ENCODE peak calls at places on chromosomes 16 and 17, in five cellular contexts. One of them, this sample, is unnamed.

GRCh38 chr17:55683554-55684315 is 38.9 kb downstream of the TMEM100 start:
- DNase-seq in activated CD8-positive, alpha-beta memory T cell treated with anti-CD3 and anti-CD28 coated beads, Interleukin-2, amount 10 ng/mL, durations not matched to agents 7 days and 5 days: no peak
- DNase-seq in left colon: no peak
- DNase-seq in B cell: no peak
- DNase-seq in left ventricle myocardium inferior: no peak
- DNase-seq in this sample: no peak

GRCh38 chr17:38509008-38509771 is 80.9 kb downstream of the ARHGAP23 start:
- DNase-seq in activated CD8-positive, alpha-beta memory T cell treated with anti-CD3 and anti-CD28 coated beads, Interleukin-2, amount 10 ng/mL, durations not matched to agents 7 days and 5 days: peak
- DNase-seq in left colon: peak
- DNase-seq in B cell: peak
- DNase-seq in left ventricle myocardium inferior: peak
- DNase-seq in this sample: peak

GRCh38 chr17:55124730-55125129 is 140.0 kb upstream of the HLF start:
- DNase-seq in activated CD8-positive, alpha-beta memory T cell treated with anti-CD3 and anti-CD28 coated beads, Interleukin-2, amount 10 ng/mL, durations not matched to agents 7 days and 5 days: no peak
- DNase-seq in left colon: peak
- DNase-seq in B cell: no peak
- DNase-seq in left ventricle myocardium inferior: no peak
- DNase-seq in this sample: no peak

GRCh38 chr16:3578121-3578520 is 918 bp upstream of the NLRC3 start:
- DNase-seq in activated CD8-positive, alpha-beta memory T cell treated with anti-CD3 and anti-CD28 coated beads, Interleukin-2, amount 10 ng/mL, durations not matched to agents 7 days and 5 days: peak
- DNase-seq in left colon: no peak
- DNase-seq in B cell: peak
- DNase-seq in left ventricle myocardium inferior: no peak
- DNase-seq in this sample: no peak

GRCh38 chr17:27929990-27930389 is 36.8 kb upstream of the LYRM9 start:
- DNase-seq in activated CD8-positive, alpha-beta memory T cell treated with anti-CD3 and anti-CD28 coated beads, Interleukin-2, amount 10 ng/mL, durations not matched to agents 7 days and 5 days: no peak
- DNase-seq in left colon: no peak
- DNase-seq in B cell: no peak
- DNase-seq in left ventricle myocardium inferior: no peak
- DNase-seq in this sample: no peak

GRCh38 chr17:951388-952132 is 28.0 kb downstream of the NXN start:
- DNase-seq in activated CD8-positive, alpha-beta memory T cell treated with anti-CD3 and anti-CD28 coated beads, Interleukin-2, amount 10 ng/mL, durations not matched to agents 7 days and 5 days: no peak
- DNase-seq in left colon: no peak
- DNase-seq in B cell: no peak
- DNase-seq in left ventricle myocardium inferior: no peak
- DNase-seq in this sample: peak

GRCh38 chr16:54233626-54234025 is 53.0 kb downstream of the IRX3 start:
- DNase-seq in activated CD8-positive, alpha-beta memory T cell treated with anti-CD3 and anti-CD28 coated beads, Interleukin-2, amount 10 ng/mL, durations not matched to agents 7 days and 5 days: no peak
- DNase-seq in left colon: no peak
- DNase-seq in B cell: no peak
- DNase-seq in left ventricle myocardium inferior: no peak
- DNase-seq in this sample: no peak

GRCh38 chr16:14113344-14113743 is 42.2 kb downstream of the MRTFB start:
- DNase-seq in activated CD8-positive, alpha-beta memory T cell treated with anti-CD3 and anti-CD28 coated beads, Interleukin-2, amount 10 ng/mL, durations not matched to agents 7 days and 5 days: no peak
- DNase-seq in left colon: no peak
- DNase-seq in B cell: no peak
- DNase-seq in left ventricle myocardium inferior: no peak
- DNase-seq in this sample: no peak

GRCh38 chr16:29986931-29987330 is 8.5 kb downstream of the HIRIP3 start:
- DNase-seq in activated CD8-positive, alpha-beta memory T cell treated with anti-CD3 and anti-CD28 coated beads, Interleukin-2, amount 10 ng/mL, durations not matched to agents 7 days and 5 days: no peak
- DNase-seq in left colon: no peak
- DNase-seq in B cell: no peak
- DNase-seq in left ventricle myocardium inferior: no peak
- DNase-seq in this sample: no peak

GRCh38 chr17:34637548-34638525 is 58.5 kb downstream of the TMEM132E start:
- DNase-seq in activated CD8-positive, alpha-beta memory T cell treated with anti-CD3 and anti-CD28 coated beads, Interleukin-2, amount 10 ng/mL, durations not matched to agents 7 days and 5 days: peak
- DNase-seq in left colon: peak
- DNase-seq in B cell: peak
- DNase-seq in left ventricle myocardium inferior: peak
- DNase-seq in this sample: peak

GRCh38 chr17:32349503-32349853 is 479 bp upstream of the ZNF207 start:
- DNase-seq in activated CD8-positive, alpha-beta memory T cell treated with anti-CD3 and anti-CD28 coated beads, Interleukin-2, amount 10 ng/mL, durations not matched to agents 7 days and 5 days: peak
- DNase-seq in left colon: no peak
- DNase-seq in B cell: no peak
- DNase-seq in left ventricle myocardium inferior: no peak
- DNase-seq in this sample: no peak

GRCh38 chr17:57104461-57105175 is 19.6 kb downstream of the AKAP1 start:
- DNase-seq in activated CD8-positive, alpha-beta memory T cell treated with anti-CD3 and anti-CD28 coated beads, Interleukin-2, amount 10 ng/mL, durations not matched to agents 7 days and 5 days: no peak
- DNase-seq in left colon: no peak
- DNase-seq in B cell: no peak
- DNase-seq in left ventricle myocardium inferior: no peak
- DNase-seq in this sample: no peak

GRCh38 chr17:59311051-59311468 is 20.4 kb upstream of the YPEL2 start:
- DNase-seq in activated CD8-positive, alpha-beta memory T cell treated with anti-CD3 and anti-CD28 coated beads, Interleukin-2, amount 10 ng/mL, durations not matched to agents 7 days and 5 days: peak
- DNase-seq in left colon: no peak
- DNase-seq in B cell: peak
- DNase-seq in left ventricle myocardium inferior: no peak
- DNase-seq in this sample: peak

GRCh38 chr17:19753049-19753444 is 4.9 kb upstream of the ALDH3A1 start:
- DNase-seq in activated CD8-positive, alpha-beta memory T cell treated with anti-CD3 and anti-CD28 coated beads, Interleukin-2, amount 10 ng/mL, durations not matched to agents 7 days and 5 days: no peak
- DNase-seq in left colon: peak
- DNase-seq in B cell: no peak
- DNase-seq in left ventricle myocardium inferior: peak
- DNase-seq in this sample: peak

GRCh38 chr17:63470116-63470515 is 6.7 kb upstream of the ACE start:
- DNase-seq in activated CD8-positive, alpha-beta memory T cell treated with anti-CD3 and anti-CD28 coated beads, Interleukin-2, amount 10 ng/mL, durations not matched to agents 7 days and 5 days: no peak
- DNase-seq in left colon: no peak
- DNase-seq in B cell: no peak
- DNase-seq in left ventricle myocardium inferior: no peak
- DNase-seq in this sample: no peak

GRCh38 chr16:57061084-57061905 is 31.1 kb upstream of the CPNE2 start:
- DNase-seq in activated CD8-positive, alpha-beta memory T cell treated with anti-CD3 and anti-CD28 coated beads, Interleukin-2, amount 10 ng/mL, durations not matched to agents 7 days and 5 days: no peak
- DNase-seq in left colon: peak
- DNase-seq in B cell: no peak
- DNase-seq in left ventricle myocardium inferior: peak
- DNase-seq in this sample: peak

GRCh38 chr17:42296012-42296411 is 7.7 kb downstream of the STAT5A start:
- DNase-seq in activated CD8-positive, alpha-beta memory T cell treated with anti-CD3 and anti-CD28 coated beads, Interleukin-2, amount 10 ng/mL, durations not matched to agents 7 days and 5 days: no peak
- DNase-seq in left colon: no peak
- DNase-seq in B cell: no peak
- DNase-seq in left ventricle myocardium inferior: no peak
- DNase-seq in this sample: no peak

GRCh38 chr16:67339453-67339852 is 12.8 kb downstream of the LRRC36 start:
- DNase-seq in activated CD8-positive, alpha-beta memory T cell treated with anti-CD3 and anti-CD28 coated beads, Interleukin-2, amount 10 ng/mL, durations not matched to agents 7 days and 5 days: no peak
- DNase-seq in left colon: no peak
- DNase-seq in B cell: peak
- DNase-seq in left ventricle myocardium inferior: no peak
- DNase-seq in this sample: no peak

GRCh38 chr16:81469710-81470481 is 25.3 kb downstream of the CMIP start:
- DNase-seq in activated CD8-positive, alpha-beta memory T cell treated with anti-CD3 and anti-CD28 coated beads, Interleukin-2, amount 10 ng/mL, durations not matched to agents 7 days and 5 days: peak
- DNase-seq in left colon: no peak
- DNase-seq in B cell: peak
- DNase-seq in left ventricle myocardium inferior: peak
- DNase-seq in this sample: no peak

GRCh38 chr17:60445144-60445543 is 22.9 kb downstream of the CHCT1 start:
- DNase-seq in activated CD8-positive, alpha-beta memory T cell treated with anti-CD3 and anti-CD28 coated beads, Interleukin-2, amount 10 ng/mL, durations not matched to agents 7 days and 5 days: no peak
- DNase-seq in left colon: no peak
- DNase-seq in B cell: no peak
- DNase-seq in left ventricle myocardium inferior: no peak
- DNase-seq in this sample: no peak

GRCh38 chr17:28986714-28987367 is 19.0 kb downstream of the SEZ6 start:
- DNase-seq in activated CD8-positive, alpha-beta memory T cell treated with anti-CD3 and anti-CD28 coated beads, Interleukin-2, amount 10 ng/mL, durations not matched to agents 7 days and 5 days: no peak
- DNase-seq in left colon: no peak
- DNase-seq in B cell: no peak
- DNase-seq in left ventricle myocardium inferior: no peak
- DNase-seq in this sample: no peak

GRCh38 chr17:4204676-4205075 is 59.1 kb downstream of the ANKFY1 start:
- DNase-seq in activated CD8-positive, alpha-beta memory T cell treated with anti-CD3 and anti-CD28 coated beads, Interleukin-2, amount 10 ng/mL, durations not matched to agents 7 days and 5 days: no peak
- DNase-seq in left colon: peak
- DNase-seq in B cell: no peak
- DNase-seq in left ventricle myocardium inferior: no peak
- DNase-seq in this sample: no peak

GRCh38 chr16:19104591-19104990 is 9.2 kb upstream of the ITPRIPL2 start:
- DNase-seq in activated CD8-positive, alpha-beta memory T cell treated with anti-CD3 and anti-CD28 coated beads, Interleukin-2, amount 10 ng/mL, durations not matched to agents 7 days and 5 days: no peak
- DNase-seq in left colon: no peak
- DNase-seq in B cell: no peak
- DNase-seq in left ventricle myocardium inferior: no peak
- DNase-seq in this sample: no peak

GRCh38 chr17:72444517-72445054 is 323.8 kb downstream of the SOX9 start:
- DNase-seq in activated CD8-positive, alpha-beta memory T cell treated with anti-CD3 and anti-CD28 coated beads, Interleukin-2, amount 10 ng/mL, durations not matched to agents 7 days and 5 days: no peak
- DNase-seq in left colon: no peak
- DNase-seq in B cell: no peak
- DNase-seq in left ventricle myocardium inferior: no peak
- DNase-seq in this sample: no peak

GRCh38 chr17:3012926-3013581 is 50.4 kb downstream of the OR1D5 start:
- DNase-seq in activated CD8-positive, alpha-beta memory T cell treated with anti-CD3 and anti-CD28 coated beads, Interleukin-2, amount 10 ng/mL, durations not matched to agents 7 days and 5 days: peak
- DNase-seq in left colon: peak
- DNase-seq in B cell: peak
- DNase-seq in left ventricle myocardium inferior: peak
- DNase-seq in this sample: peak

GRCh38 chr17:66369830-66370229 is 67.4 kb downstream of the PRKCA start:
- DNase-seq in activated CD8-positive, alpha-beta memory T cell treated with anti-CD3 and anti-CD28 coated beads, Interleukin-2, amount 10 ng/mL, durations not matched to agents 7 days and 5 days: no peak
- DNase-seq in left colon: no peak
- DNase-seq in B cell: no peak
- DNase-seq in left ventricle myocardium inferior: no peak
- DNase-seq in this sample: no peak

GRCh38 chr16:88634141-88634993 is 4.0 kb upstream of the IL17C start:
- DNase-seq in activated CD8-positive, alpha-beta memory T cell treated with anti-CD3 and anti-CD28 coated beads, Interleukin-2, amount 10 ng/mL, durations not matched to agents 7 days and 5 days: peak
- DNase-seq in left colon: peak
- DNase-seq in B cell: peak
- DNase-seq in left ventricle myocardium inferior: peak
- DNase-seq in this sample: no peak

GRCh38 chr16:15425861-15426260 is 8.5 kb upstream of the BMERB1 start:
- DNase-seq in activated CD8-positive, alpha-beta memory T cell treated with anti-CD3 and anti-CD28 coated beads, Interleukin-2, amount 10 ng/mL, durations not matched to agents 7 days and 5 days: no peak
- DNase-seq in left colon: no peak
- DNase-seq in B cell: no peak
- DNase-seq in left ventricle myocardium inferior: no peak
- DNase-seq in this sample: no peak